ENCODE peak calls at places on chromosomes 16 and 17, in seven cellular contexts. One of them, this sample, is unnamed.

GRCh38 chr17:55845385-55845784 is 94.5 kb downstream of the PCTP start:
- DNase-seq in K562: no peak
- DNase-seq in H1: peak; percentile 38
- DNase-seq in HCT116: no peak
- DNase-seq in SK-N-SH: peak; percentile 88
- DNase-seq in HepG2: no peak
- DNase-seq in Panc1: no peak
- DNase-seq in this sample: no peak

GRCh38 chr17:2926019-2926650 is 129.9 kb downstream of the RAP1GAP2 start:
- DNase-seq in K562: no peak
- DNase-seq in H1: no peak
- DNase-seq in HCT116: no peak
- DNase-seq in SK-N-SH: peak; percentile 69
- DNase-seq in HepG2: no peak
- DNase-seq in Panc1: no peak
- DNase-seq in this sample: no peak

GRCh38 chr16:85201566-85201965 is 89.3 kb upstream of the CIBAR2 start:
- DNase-seq in K562: no peak
- DNase-seq in H1: no peak
- DNase-seq in HCT116: no peak
- DNase-seq in SK-N-SH: no peak
- DNase-seq in HepG2: no peak
- DNase-seq in Panc1: no peak
- DNase-seq in this sample: no peak

GRCh38 chr17:37743612-37743874 is 1.3 kb downstream of the HNF1B start:
- DNase-seq in K562: no peak
- DNase-seq in H1: no peak
- DNase-seq in HCT116: no peak
- DNase-seq in SK-N-SH: peak; percentile 36
- DNase-seq in HepG2: peak; percentile 88
- DNase-seq in Panc1: no peak
- DNase-seq in this sample: no peak

GRCh38 chr16:86930663-86931062 is 352.3 kb downstream of the FOXL1 start:
- DNase-seq in K562: no peak
- DNase-seq in H1: no peak
- DNase-seq in HCT116: no peak
- DNase-seq in SK-N-SH: no peak
- DNase-seq in HepG2: no peak
- DNase-seq in Panc1: no peak
- DNase-seq in this sample: no peak

GRCh38 chr17:13416748-13417363 is 184.9 kb downstream of the HS3ST3A1 start:
- DNase-seq in K562: no peak
- DNase-seq in H1: no peak
- DNase-seq in HCT116: no peak
- DNase-seq in SK-N-SH: no peak
- DNase-seq in HepG2: no peak
- DNase-seq in Panc1: no peak
- DNase-seq in this sample: no peak

GRCh38 chr17:77685881-77686486 is 272.5 kb upstream of the TNRC6C start:
- DNase-seq in K562: no peak
- DNase-seq in H1: no peak
- DNase-seq in HCT116: no peak
- DNase-seq in SK-N-SH: no peak
- DNase-seq in HepG2: no peak
- DNase-seq in Panc1: no peak
- DNase-seq in this sample: no peak

GRCh38 chr16:46830417-46830901 is 521 bp downstream of the C16orf87 start:
- DNase-seq in K562: no peak
- DNase-seq in H1: no peak
- DNase-seq in HCT116: no peak
- DNase-seq in SK-N-SH: no peak
- DNase-seq in HepG2: no peak
- DNase-seq in Panc1: no peak
- DNase-seq in this sample: no peak

GRCh38 chr17:29257756-29258155 is 11.1 kb downstream of the CRYBA1 start:
- DNase-seq in K562: no peak
- DNase-seq in H1: no peak
- DNase-seq in HCT116: no peak
- DNase-seq in SK-N-SH: no peak
- DNase-seq in HepG2: no peak
- DNase-seq in Panc1: no peak
- DNase-seq in this sample: no peak

GRCh38 chr17:67718325-67718941 is 697 bp downstream of the NOL11 start:
- DNase-seq in K562: peak; percentile 45
- DNase-seq in H1: no peak
- DNase-seq in HCT116: no peak
- DNase-seq in SK-N-SH: peak; percentile 55
- DNase-seq in HepG2: peak; percentile 23
- DNase-seq in Panc1: no peak
- DNase-seq in this sample: no peak

GRCh38 chr16:59698341-59698979 is 964.3 kb upstream of the GOT2 start:
- DNase-seq in K562: no peak
- DNase-seq in H1: no peak
- DNase-seq in HCT116: no peak
- DNase-seq in SK-N-SH: no peak
- DNase-seq in HepG2: no peak
- DNase-seq in Panc1: no peak
- DNase-seq in this sample: no peak

GRCh38 chr16:27550582-27550920 is 607 bp downstream of the KATNIP start:
- DNase-seq in K562: no peak
- DNase-seq in H1: no peak
- DNase-seq in HCT116: no peak
- DNase-seq in SK-N-SH: no peak
- DNase-seq in HepG2: no peak
- DNase-seq in Panc1: no peak
- DNase-seq in this sample: no peak

GRCh38 chr17:67183531-67183930 is 61.5 kb downstream of the HELZ start:
- DNase-seq in K562: no peak
- DNase-seq in H1: no peak
- DNase-seq in HCT116: no peak
- DNase-seq in SK-N-SH: no peak
- DNase-seq in HepG2: no peak
- DNase-seq in Panc1: no peak
- DNase-seq in this sample: no peak

GRCh38 chr17:73096866-73097265 is 4.4 kb upstream of the SLC39A11 start:
- DNase-seq in K562: no peak
- DNase-seq in H1: no peak
- DNase-seq in HCT116: no peak
- DNase-seq in SK-N-SH: no peak
- DNase-seq in HepG2: no peak
- DNase-seq in Panc1: no peak
- DNase-seq in this sample: no peak

GRCh38 chr17:1720856-1721386 is 3.6 kb upstream of the WDR81 start:
- DNase-seq in K562: no peak
- DNase-seq in H1: no peak
- DNase-seq in HCT116: peak; percentile 61
- DNase-seq in SK-N-SH: no peak
- DNase-seq in HepG2: peak; percentile 51
- DNase-seq in Panc1: no peak
- DNase-seq in this sample: no peak

GRCh38 chr16:86392751-86393150 is 117.6 kb upstream of the FOXF1 start:
- DNase-seq in K562: no peak
- DNase-seq in H1: no peak
- DNase-seq in HCT116: no peak
- DNase-seq in SK-N-SH: no peak
- DNase-seq in HepG2: no peak
- DNase-seq in Panc1: no peak
- DNase-seq in this sample: no peak

GRCh38 chr17:51165680-51166197 is 472 bp upstream of the NME2 start:
- DNase-seq in K562: peak; percentile 42
- DNase-seq in H1: no peak
- DNase-seq in HCT116: no peak
- DNase-seq in SK-N-SH: peak; percentile 67
- DNase-seq in HepG2: no peak
- DNase-seq in Panc1: no peak
- DNase-seq in this sample: no peak

GRCh38 chr17:33112763-33113162 is 121.1 kb downstream of the SPACA3 start:
- DNase-seq in K562: no peak
- DNase-seq in H1: no peak
- DNase-seq in HCT116: peak; percentile 12
- DNase-seq in SK-N-SH: no peak
- DNase-seq in HepG2: no peak
- DNase-seq in Panc1: peak; percentile 78
- DNase-seq in this sample: no peak

GRCh38 chr16:68969338-68969737 is 126.0 kb downstream of the TANGO6 start:
- DNase-seq in K562: no peak
- DNase-seq in H1: no peak
- DNase-seq in HCT116: no peak
- DNase-seq in SK-N-SH: no peak
- DNase-seq in HepG2: no peak
- DNase-seq in Panc1: no peak
- DNase-seq in this sample: no peak

GRCh38 chr17:51351890-51352289 is 91.5 kb downstream of the UTP18 start:
- DNase-seq in K562: no peak
- DNase-seq in H1: no peak
- DNase-seq in HCT116: no peak
- DNase-seq in SK-N-SH: no peak
- DNase-seq in HepG2: no peak
- DNase-seq in Panc1: no peak
- DNase-seq in this sample: no peak

GRCh38 chr16:88013091-88013609 is 61.9 kb downstream of the BANP start:
- DNase-seq in K562: no peak
- DNase-seq in H1: no peak
- DNase-seq in HCT116: no peak
- DNase-seq in SK-N-SH: no peak
- DNase-seq in HepG2: no peak
- DNase-seq in Panc1: no peak
- DNase-seq in this sample: no peak
- TF ChIP-seq SIN3A in K562: no peak
- TF ChIP-seq SIN3A in H1: no peak
- TF ChIP-seq SIN3A in HCT116: no peak
- TF ChIP-seq SIN3A in SK-N-SH: no peak
- TF ChIP-seq SIN3A in HepG2: no peak
- TF ChIP-seq SIN3A in Panc1: no peak
- TF ChIP-seq SIN3A in this sample: no peak

GRCh38 chr16:73058221-73058615 is 10.3 kb upstream of the ZFHX3 start:
- DNase-seq in K562: peak; percentile 35
- DNase-seq in H1: no peak
- DNase-seq in HCT116: no peak
- DNase-seq in SK-N-SH: peak; percentile 72
- DNase-seq in HepG2: no peak
- DNase-seq in Panc1: no peak
- DNase-seq in this sample: no peak
- TF ChIP-seq SIN3A in K562: no peak
- TF ChIP-seq SIN3A in H1: no peak
- TF ChIP-seq SIN3A in HCT116: no peak
- TF ChIP-seq SIN3A in SK-N-SH: no peak
- TF ChIP-seq SIN3A in HepG2: no peak
- TF ChIP-seq SIN3A in Panc1: no peak
- TF ChIP-seq SIN3A in this sample: no peak

DNA sequence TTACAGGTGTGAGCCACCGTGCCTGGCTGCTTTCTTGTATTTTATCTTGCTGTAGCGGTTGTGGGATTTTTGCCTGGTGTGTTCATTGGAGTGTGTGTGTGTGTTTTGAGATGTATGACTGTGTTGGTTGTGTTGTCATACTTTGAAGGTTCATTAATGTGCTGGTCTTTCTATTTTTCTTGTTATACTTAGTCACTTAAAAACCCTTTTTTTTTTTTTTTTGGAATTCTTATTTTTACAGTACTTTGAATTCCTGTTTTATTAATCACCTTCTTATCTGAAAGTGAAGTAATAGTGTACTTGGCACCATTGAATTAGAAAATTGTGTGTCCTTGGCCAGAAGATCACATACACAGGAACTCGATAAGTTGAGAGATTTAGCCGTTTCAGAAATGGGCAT is 30.2 kb downstream of the TENT4B start:
- DNase-seq in K562: no peak
- DNase-seq in H1: no peak
- DNase-seq in HCT116: no peak
- DNase-seq in SK-N-SH: no peak
- DNase-seq in HepG2: no peak
- DNase-seq in Panc1: no peak
- DNase-seq in this sample: no peak
- TF ChIP-seq SIN3A in K562: no peak
- TF ChIP-seq SIN3A in H1: no peak
- TF ChIP-seq SIN3A in HCT116: no peak
- TF ChIP-seq SIN3A in SK-N-SH: no peak
- TF ChIP-seq SIN3A in HepG2: no peak
- TF ChIP-seq SIN3A in Panc1: no peak
- TF ChIP-seq SIN3A in this sample: no peak

GRCh38 chr16:28905800-28906372 is 19.2 kb downstream of the RABEP2 start:
- DNase-seq in K562: peak; percentile 7
- DNase-seq in H1: no peak
- DNase-seq in HCT116: no peak
- DNase-seq in SK-N-SH: no peak
- DNase-seq in HepG2: no peak
- DNase-seq in Panc1: no peak
- DNase-seq in this sample: no peak
- TF ChIP-seq SIN3A in K562: no peak
- TF ChIP-seq SIN3A in H1: no peak
- TF ChIP-seq SIN3A in HCT116: no peak
- TF ChIP-seq SIN3A in SK-N-SH: no peak
- TF ChIP-seq SIN3A in HepG2: no peak
- TF ChIP-seq SIN3A in Panc1: no peak
- TF ChIP-seq SIN3A in this sample: no peak

GRCh38 chr16:10584956-10585561 is 4.7 kb upstream of the EMP2 start:
- DNase-seq in K562: no peak
- DNase-seq in H1: no peak
- DNase-seq in HCT116: no peak
- DNase-seq in SK-N-SH: no peak
- DNase-seq in HepG2: no peak
- DNase-seq in Panc1: no peak
- DNase-seq in this sample: no peak
- TF ChIP-seq SIN3A in K562: no peak
- TF ChIP-seq SIN3A in H1: no peak
- TF ChIP-seq SIN3A in HCT116: no peak
- TF ChIP-seq SIN3A in SK-N-SH: no peak
- TF ChIP-seq SIN3A in HepG2: no peak
- TF ChIP-seq SIN3A in Panc1: no peak
- TF ChIP-seq SIN3A in this sample: no peak

DNA sequence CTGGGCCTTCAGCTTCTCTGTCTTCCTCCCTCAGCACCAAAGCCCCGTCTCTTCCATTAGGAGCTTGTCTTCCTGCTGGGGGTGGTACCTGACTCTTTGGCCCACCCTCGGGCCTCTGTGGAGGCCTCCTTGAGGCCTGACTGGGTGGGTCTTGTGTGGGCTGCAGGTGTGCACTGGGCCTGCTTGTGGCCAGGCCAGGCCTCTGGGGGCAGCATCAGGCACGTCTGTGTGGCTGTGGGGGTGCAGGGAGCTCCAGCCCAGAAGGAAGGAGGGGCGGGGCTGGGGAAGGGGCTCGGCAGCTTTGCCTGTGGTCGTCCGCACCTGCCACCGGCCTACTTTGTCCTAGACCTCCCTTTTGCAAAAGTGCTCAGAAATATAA is 7.0 kb downstream of the PIGQ start:
- DNase-seq in K562: peak; percentile 35
- DNase-seq in H1: no peak
- DNase-seq in HCT116: no peak
- DNase-seq in SK-N-SH: peak; percentile 52
- DNase-seq in HepG2: no peak
- DNase-seq in Panc1: no peak
- DNase-seq in this sample: no peak
- TF ChIP-seq SIN3A in K562: no peak
- TF ChIP-seq SIN3A in H1: no peak
- TF ChIP-seq SIN3A in HCT116: no peak
- TF ChIP-seq SIN3A in SK-N-SH: no peak
- TF ChIP-seq SIN3A in HepG2: no peak
- TF ChIP-seq SIN3A in Panc1: no peak
- TF ChIP-seq SIN3A in this sample: no peak